ENCODE peak calls at places on chromosomes 7 and 10, in ten cellular contexts. M is H9; F is GM06990; U is NB4; R is CD8-positive, alpha-beta T cell; D is heart right ventricle; Q is nephron progenitor cell; S is uterus; W is AG09319; T is cardiac fibroblast. G is an unnamed sample.

GRCh38 chr10:20157314-20157713 is 341.1 kb downstream of the PLXDC2 start:
- DNase-seq in U (no peak), R (no peak), Q (no peak), T (no peak), D (no peak), S (no peak), W (no peak), F (no peak), M (no peak), G (no peak)

GRCh38 chr7:2821161-2821841 is 22.8 kb downstream of the GNA12 start:
- DNase-seq in S (no peak), F (peak), W (no peak), Q (no peak), D (no peak), T (peak), M (peak), U (peak), R (no peak), G (peak)

GRCh38 chr10:50152792-50153272 is 85.1 kb downstream of the WASHC2A start:
- DNase-seq in D (peak), S (no peak), U (no peak), Q (peak), M (peak), T (no peak), R (no peak), W (no peak), F (no peak), G (no peak)

GRCh38 chr10:27692663-27693062 is 53.0 kb downstream of the MKX start:
- DNase-seq in S (no peak), R (no peak), F (no peak), U (no peak), M (no peak), Q (no peak), T (no peak), D (no peak), W (no peak), G (no peak)

GRCh38 chr7:30032310-30033125 is 4.3 kb downstream of the PLEKHA8 start:
- DNase-seq in M (no peak), T (peak), W (no peak), D (no peak), R (no peak), Q (no peak), F (no peak), S (no peak), U (no peak), G (no peak)

GRCh38 chr7:42143605-42144252 is 93.3 kb downstream of the GLI3 start:
- DNase-seq in F (no peak), R (no peak), T (peak), D (no peak), U (no peak), Q (no peak), M (no peak), W (no peak), S (no peak), G (no peak)

GRCh38 chr7:33776791-33777190 is 128.5 kb upstream of the BMPER start:
- DNase-seq in F (no peak), T (peak), U (no peak), M (no peak), S (no peak), D (no peak), Q (no peak), W (no peak), R (no peak), G (no peak)

GRCh38 chr7:44151679-44152355 is 10.7 kb upstream of the MYL7 start:
- DNase-seq in W (no peak), U (no peak), D (no peak), Q (no peak), M (no peak), R (no peak), T (no peak), F (no peak), S (no peak), G (no peak)

GRCh38 chr10:69628876-69629275 is 1.2 kb upstream of the FAM241B start:
- DNase-seq in D (no peak), T (no peak), F (no peak), U (no peak), R (no peak), M (no peak), Q (no peak), S (no peak), W (no peak), G (no peak)

GRCh38 chr10:18563003-18563726 is 88.2 kb downstream of the NSUN6 start:
- DNase-seq in M (no peak), R (no peak), S (no peak), D (no peak), F (no peak), U (no peak), T (no peak), W (no peak), Q (no peak), G (no peak)

GRCh38 chr10:50582061-50582460 is 41.7 kb downstream of the SGMS1 start:
- DNase-seq in T (no peak), U (no peak), D (no peak), R (no peak), M (no peak), W (no peak), S (no peak), Q (no peak), F (no peak), G (no peak)

GRCh38 chr10:47361293-47361692 is 13.1 kb downstream of the RBP3 start:
- DNase-seq in T (peak), R (no peak), F (no peak), U (peak), S (no peak), D (peak), M (peak), W (no peak), Q (peak), G (peak)

GRCh38 chr7:45682836-45683555 is 108.8 kb downstream of the ADCY1 start:
- DNase-seq in R (no peak), M (no peak), S (no peak), W (no peak), Q (no peak), F (no peak), U (no peak), D (no peak), T (peak), G (no peak)

GRCh38 chr7:67825356-67825755 is 828.7 kb downstream of the TYW1 start:
- DNase-seq in M (no peak), T (no peak), W (no peak), F (no peak), D (no peak), S (no peak), U (no peak), Q (no peak), R (no peak), G (no peak)

GRCh38 chr10:12819071-12819470 is 182.4 kb downstream of the CCDC3 start:
- DNase-seq in D (no peak), U (no peak), M (no peak), T (no peak), W (no peak), R (no peak), F (no peak), Q (no peak), S (no peak), G (no peak)

GRCh38 chr7:138032186-138032585 is 30.3 kb upstream of the CREB3L2 start:
- DNase-seq in F (no peak), S (no peak), W (no peak), T (no peak), M (no peak), Q (no peak), R (no peak), D (no peak), U (no peak), G (no peak)

GRCh38 chr10:103854265-103854686 is 1.1 kb downstream of the SH3PXD2A start:
- DNase-seq in F (no peak), T (peak), R (no peak), S (no peak), U (peak), W (no peak), Q (peak), D (no peak), M (peak), G (no peak)

GRCh38 chr10:117921421-117921820 is 125.3 kb downstream of the RAB11FIP2 start:
- DNase-seq in T (no peak), U (no peak), F (no peak), S (no peak), R (no peak), M (no peak), W (no peak), D (no peak), Q (no peak), G (no peak)

GRCh38 chr7:151992375-151992774 is 33.1 kb upstream of the GALNT11 start:
- DNase-seq in U (peak), R (peak), Q (peak), W (no peak), T (peak), S (peak), D (peak), F (peak), M (peak), G (peak)

GRCh38 chr10:20596065-20596760 is 300.9 kb downstream of the NEBL start:
- DNase-seq in W (no peak), Q (no peak), M (no peak), D (no peak), F (no peak), U (no peak), T (peak), S (no peak), R (no peak), G (no peak)

GRCh38 chr10:43879162-43879561 is 230.5 kb upstream of the ZNF32 start:
- DNase-seq in T (no peak), W (no peak), Q (no peak), F (no peak), R (no peak), M (no peak), U (no peak), D (no peak), S (no peak), G (no peak)

GRCh38 chr7:131352032-131352431 is 24.4 kb downstream of the MKLN1 start:
- DNase-seq in Q (no peak), F (no peak), D (no peak), R (no peak), T (no peak), S (no peak), M (no peak), U (no peak), W (no peak), G (no peak)

GRCh38 chr7:24501452-24502134 is 71.7 kb upstream of the PALS2 start:
- DNase-seq in S (no peak), Q (no peak), D (no peak), U (no peak), R (no peak), F (no peak), M (no peak), W (no peak), T (no peak), G (no peak)

GRCh38 chr10:17368708-17369272 is 85.6 kb downstream of the ST8SIA6 start:
- DNase-seq in D (no peak), R (no peak), M (no peak), W (no peak), T (no peak), F (no peak), Q (no peak), S (no peak), U (no peak), G (no peak)

GRCh38 chr7:34949356-34949755 is 87.9 kb downstream of the DPY19L1 start:
- DNase-seq in T (peak), R (no peak), M (no peak), D (no peak), U (no peak), W (no peak), Q (no peak), F (no peak), S (no peak), G (no peak)

GRCh38 chr10:17019696-17020095 is 109.9 kb downstream of the CUBN start:
- DNase-seq in S (no peak), M (no peak), T (no peak), W (no peak), U (no peak), D (no peak), R (no peak), Q (no peak), F (no peak), G (no peak)

GRCh38 chr7:120925392-120925791 is 25.2 kb upstream of the ING3 start:
- DNase-seq in R (no peak), S (no peak), D (no peak), W (no peak), Q (no peak), U (no peak), F (no peak), T (peak), M (no peak), G (no peak)

GRCh38 chr10:4485611-4486010 is 340.4 kb upstream of the AKR1E2 start:
- DNase-seq in T (no peak), U (no peak), Q (no peak), S (no peak), R (no peak), F (no peak), M (no peak), W (no peak), D (no peak), G (no peak)

GRCh38 chr10:118592675-118593330 is 2.6 kb downstream of the PRLHR start:
- DNase-seq in S (no peak), Q (no peak), D (no peak), F (no peak), U (no peak), M (no peak), T (no peak), R (no peak), W (no peak), G (no peak)

GRCh38 chr10:76632158-76633051 is 1005.2 kb downstream of the KCNMA1 start:
- DNase-seq in U (peak), W (no peak), D (peak), M (peak), Q (peak), T (peak), S (no peak), F (no peak), R (no peak), G (no peak)

GRCh38 chr10:102118867-102119266 is 1.3 kb downstream of the LDB1 start:
- DNase-seq in R (peak), W (no peak), M (peak), F (peak), S (peak), U (peak), T (peak), D (peak), Q (peak), G (no peak)

GRCh38 chr7:32062150-32062549 is 8.1 kb downstream of the PDE1C start:
- DNase-seq in R (no peak), U (peak), M (peak), S (peak), Q (peak), T (peak), W (no peak), D (peak), F (no peak), G (peak)
- TF ChIP-seq CTCF in R (no peak), U (peak), M (peak), S (no peak), Q (peak), T (peak), W (no peak), D (peak), F (peak), G (peak)

GRCh38 chr7:39609462-39610149 is 13.8 kb upstream of the RALA start:
- DNase-seq in D (peak), T (no peak), F (peak), U (peak), S (no peak), W (no peak), M (peak), R (no peak), Q (peak), G (peak)
- TF ChIP-seq CTCF in D (peak), T (no peak), F (no peak), U (peak), S (no peak), W (no peak), M (peak), R (no peak), Q (peak), G (no peak)

GRCh38 chr10:30849636-30850035 is 182.0 kb downstream of the ZNF438 start:
- DNase-seq in Q (no peak), T (no peak), M (no peak), U (no peak), R (no peak), S (no peak), W (no peak), D (no peak), F (no peak), G (no peak)

GRCh38 chr10:30847642-30848041 is 184.0 kb downstream of the ZNF438 start:
- DNase-seq in D (no peak), U (no peak), R (no peak), S (no peak), T (no peak), F (no peak), M (no peak), W (no peak), Q (no peak), G (no peak)

GRCh38 chr10:30848396-30849032 is 183.2 kb downstream of the ZNF438 start:
- DNase-seq in W (no peak), U (no peak), F (no peak), D (no peak), Q (no peak), S (no peak), M (no peak), R (no peak), T (no peak), G (no peak)

GRCh38 chr10:30850776-30851175 is 180.9 kb downstream of the ZNF438 start:
- DNase-seq in R (no peak), U (no peak), D (no peak), Q (no peak), F (no peak), T (no peak), M (no peak), S (no peak), W (no peak), G (no peak)

DNA sequence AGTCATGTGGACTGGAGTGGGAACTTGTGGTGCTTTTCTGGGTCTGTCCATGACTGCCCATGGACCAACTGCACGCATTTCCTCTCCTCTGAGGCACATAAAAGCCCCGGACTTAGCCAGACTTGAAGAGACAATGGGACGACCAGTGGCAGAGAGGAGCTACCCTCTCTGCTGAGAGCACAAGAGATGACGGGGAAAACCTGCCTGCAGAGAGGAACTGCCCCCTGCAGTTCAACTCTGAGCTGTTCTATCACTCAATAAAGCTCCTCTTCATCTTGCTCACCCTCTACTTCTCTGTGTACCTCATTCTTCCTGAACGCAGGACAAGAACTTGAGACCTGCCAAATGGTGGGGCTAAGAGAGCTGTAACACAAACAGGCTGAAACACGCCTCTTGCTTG is 184.5 kb downstream of the ZNF438 start:
- DNase-seq in F (no peak), T (no peak), R (no peak), D (no peak), M (no peak), U (no peak), Q (no peak), W (no peak), S (no peak), G (no peak)
- TF ChIP-seq CTCF in F (no peak), T (no peak), R (no peak), D (no peak), M (no peak), U (no peak), Q (no peak), W (no peak), S (no peak), G (no peak)

GRCh38 chr10:97813311-97813710 is 36.3 kb upstream of the GOLGA7B start:
- DNase-seq in S (no peak), R (no peak), D (no peak), W (no peak), M (no peak), U (no peak), T (no peak), F (no peak), Q (no peak), G (no peak)
- TF ChIP-seq CTCF in S (no peak), R (no peak), D (no peak), W (no peak), M (no peak), U (no peak), T (no peak), F (no peak), Q (no peak), G (no peak)

GRCh38 chr7:92880212-92881090 is 44.1 kb upstream of the CDK6 start:
- DNase-seq in R (no peak), M (peak), S (no peak), T (peak), U (peak), D (no peak), Q (no peak), W (no peak), F (no peak), G (peak)
- TF ChIP-seq CTCF in R (no peak), M (peak), S (no peak), T (peak), U (peak), D (peak), Q (peak), W (no peak), F (peak), G (peak)

G was measured in GM20000.